ENCODE peak calls at places on chromosome 1, in eight cellular contexts. J is upper lobe of left lung, N is GM12892, M is prostate gland, W is tibial nerve, Y is H54, Z is breast epithelium, H is transverse colon. K is an unnamed sample.

GRCh38 chr1:114648503-114648902 is 21.3 kb downstream of the DENND2C start:
- DNase-seq in M (no peak), J (no peak), Z (no peak), N (no peak), W (no peak), Y (no peak), H (no peak), K (no peak)

GRCh38 chr1:200038645-200038986 is 11.1 kb downstream of the NR5A2 start:
- DNase-seq in J (peak; percentile 66), M (no peak), Z (no peak), N (no peak), H (peak; percentile 33), W (no peak), Y (no peak), K (no peak)

GRCh38 chr1:202122639-202123335 is at the start of gene GPR37L1:
- DNase-seq in J (peak; percentile 88), H (no peak), Z (no peak), Y (peak; percentile 90), M (no peak), W (peak; percentile 44), N (no peak), K (no peak)

GRCh38 chr1:64495878-64496277 is 25.9 kb downstream of the CACHD1 start:
- DNase-seq in H (no peak), N (no peak), M (no peak), J (no peak), Z (no peak), Y (no peak), W (no peak), K (no peak)

GRCh38 chr1:209157514-209158285 is 425.8 kb upstream of the CAMK1G start:
- DNase-seq in N (no peak), J (no peak), H (no peak), Z (no peak), M (no peak), Y (no peak), W (no peak), K (no peak)

GRCh38 chr1:88061106-88061829 is 622.8 kb upstream of the PKN2 start:
- DNase-seq in J (no peak), Y (peak; percentile 28), H (peak; percentile 58), W (peak; percentile 23), Z (peak; percentile 20), N (no peak), M (peak; percentile 70), K (peak; percentile 36)

GRCh38 chr1:66556161-66556611 is 22.2 kb downstream of the SGIP1 start:
- DNase-seq in M (no peak), N (no peak), Y (no peak), W (no peak), J (no peak), Z (no peak), H (no peak), K (no peak)

GRCh38 chr1:14339288-14339687 is 259.2 kb upstream of the KAZN start:
- DNase-seq in Z (no peak), N (no peak), M (no peak), W (no peak), J (no peak), Y (no peak), H (no peak), K (no peak)

GRCh38 chr1:114756949-114757454 is 782 bp downstream of the CSDE1 start:
- DNase-seq in W (peak; percentile 21), N (no peak), J (no peak), M (peak; percentile 13), Y (no peak), Z (no peak), H (peak; percentile 32), K (peak; percentile 70)

GRCh38 chr1:1910651-1911389 is 4.2 kb upstream of the CALML6 start:
- DNase-seq in J (peak; percentile 64), Y (no peak), M (no peak), H (peak; percentile 16), N (no peak), W (no peak), Z (no peak), K (no peak)

GRCh38 chr1:24526940-24527542 is 24.4 kb downstream of the RCAN3 start:
- DNase-seq in J (no peak), W (no peak), M (no peak), N (no peak), Y (no peak), Z (no peak), H (no peak), K (no peak)

GRCh38 chr1:77036560-77036959 is 169.3 kb downstream of the ST6GALNAC5 start:
- DNase-seq in J (no peak), W (no peak), Z (no peak), N (no peak), H (no peak), Y (no peak), M (no peak), K (peak; percentile 12)

GRCh38 chr1:87329756-87330200 is 1.1 kb downstream of the LMO4 start:
- DNase-seq in Z (no peak), Y (no peak), H (no peak), M (no peak), N (no peak), J (no peak), W (no peak), K (peak; percentile 79)

GRCh38 chr1:42737257-42737656 is 2.8 kb downstream of the CLDN19 start:
- DNase-seq in N (no peak), Z (peak; percentile 34), W (no peak), Y (no peak), H (peak; percentile 67), M (peak; percentile 85), J (no peak), K (no peak)

GRCh38 chr1:202589190-202589680 is 121.0 kb downstream of the SYT2 start:
- DNase-seq in W (peak; percentile 73), M (no peak), J (peak; percentile 26), Y (peak; percentile 87), H (peak; percentile 73), N (no peak), Z (peak; percentile 96), K (no peak)

GRCh38 chr1:151510957-151511635 is at the start of gene CGN:
- DNase-seq in H (peak; percentile 93), Z (peak; percentile 87), W (peak; percentile 48), N (peak; percentile 67), J (peak; percentile 96), Y (peak; percentile 92), M (peak; percentile 93), K (peak; percentile 82)

GRCh38 chr1:18890704-18891103 is 11.7 kb downstream of the ALDH4A1 start:
- DNase-seq in H (no peak), N (no peak), M (no peak), Z (no peak), W (no peak), J (peak; percentile 33), Y (no peak), K (no peak)

GRCh38 chr1:153534933-153535663 is 693 bp downstream of the S100A6 start:
- DNase-seq in Y (no peak), H (peak; percentile 72), Z (peak; percentile 73), N (no peak), J (no peak), M (peak; percentile 50), W (peak; percentile 69), K (peak; percentile 68)
- TF ChIP-seq POLR2A in Y (peak; percentile 67), H (peak; percentile 45), Z (no peak), N (no peak), J (no peak), M (peak; percentile 32), W (peak; percentile 60), K (no peak)

DNA sequence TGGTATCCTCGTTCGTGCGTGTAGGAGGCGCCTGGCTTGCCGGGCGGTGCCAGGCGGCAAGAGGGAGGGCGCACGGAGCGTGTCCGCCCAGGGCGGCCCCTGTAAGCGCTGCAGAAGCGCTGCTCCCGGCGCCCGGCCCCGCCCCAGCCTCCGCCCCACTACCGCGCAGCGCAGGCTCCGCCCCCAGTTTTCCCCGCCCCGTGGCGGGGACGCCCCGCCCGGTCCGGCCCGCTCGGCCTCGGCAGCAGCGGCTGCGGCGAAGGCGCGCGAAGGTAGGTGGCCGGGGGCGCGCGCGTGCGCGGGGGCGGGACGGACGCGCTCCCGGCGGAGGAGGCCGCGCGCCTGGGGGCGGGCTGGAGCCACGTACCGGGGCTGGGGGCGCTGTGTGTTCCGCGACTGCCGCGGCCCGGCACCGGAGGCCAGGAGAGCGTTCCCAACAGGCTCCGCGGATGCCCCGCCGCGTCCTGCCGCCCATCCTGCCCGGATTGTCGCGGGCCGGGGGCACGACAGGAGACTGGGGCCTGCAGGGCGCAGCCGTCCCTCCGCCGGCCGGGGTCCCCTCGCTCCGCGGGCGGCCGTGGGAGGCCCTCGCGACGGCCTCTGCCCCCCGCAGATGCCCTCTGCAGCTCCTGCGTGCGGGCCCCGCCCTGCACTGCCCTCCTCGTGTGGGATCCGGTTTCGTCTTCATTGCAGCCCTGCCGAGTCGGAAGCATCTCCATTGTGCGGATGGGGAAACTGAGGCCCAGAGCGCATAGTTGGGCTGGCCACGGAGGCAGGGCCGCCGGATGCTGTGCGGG is 7.7 kb upstream of the CROCC start:
- DNase-seq in N (peak; percentile 89), M (peak; percentile 96), J (peak; percentile 99), Z (peak; percentile 88), W (peak; percentile 90), H (peak; percentile 97), Y (peak; percentile 95), K (peak; percentile 93)
- TF ChIP-seq POLR2A in N (no peak), M (peak; percentile 62), J (no peak), Z (no peak), W (peak; percentile 83), H (peak; percentile 56), Y (peak; percentile 47), K (no peak)

GRCh38 chr1:6794164-6794563 is 8.9 kb downstream of the CAMTA1 start:
- DNase-seq in Z (no peak), W (no peak), M (no peak), N (no peak), H (no peak), J (no peak), Y (no peak), K (peak; percentile 54)

GRCh38 chr1:6799499-6799898 is 14.2 kb downstream of the CAMTA1 start:
- DNase-seq in W (no peak), Y (no peak), H (no peak), M (no peak), Z (no peak), N (no peak), J (no peak), K (no peak)

GRCh38 chr1:6796095-6796494 is 10.8 kb downstream of the CAMTA1 start:
- DNase-seq in J (no peak), Y (no peak), N (no peak), Z (no peak), H (no peak), W (no peak), M (no peak), K (no peak)

GRCh38 chr1:6795203-6795602 is 9.9 kb downstream of the CAMTA1 start:
- DNase-seq in H (no peak), J (no peak), Z (no peak), W (no peak), N (no peak), M (no peak), Y (no peak), K (no peak)

DNA sequence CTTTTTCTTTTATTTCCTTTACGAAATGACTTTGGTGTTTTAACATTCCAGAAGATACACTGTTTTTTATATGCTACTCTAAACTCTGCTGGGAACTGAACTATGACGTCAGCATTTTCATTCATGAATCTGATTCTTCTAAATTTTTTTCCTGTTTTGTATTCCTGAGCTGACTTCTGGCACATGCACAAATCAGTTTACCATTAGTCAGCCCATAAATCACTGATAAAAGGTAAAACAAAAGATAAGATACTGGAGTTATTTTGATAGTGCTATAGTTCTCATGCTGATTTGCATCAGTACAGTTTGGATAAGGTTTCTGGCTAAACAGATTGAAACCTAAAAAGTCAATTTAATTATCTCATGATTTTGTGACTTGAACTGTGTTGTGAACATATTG is 10.4 kb downstream of the CAMTA1 start:
- DNase-seq in Z (no peak), N (no peak), W (no peak), Y (no peak), J (no peak), M (no peak), H (no peak), K (no peak)
- TF ChIP-seq POLR2A in Z (no peak), N (no peak), W (no peak), Y (no peak), J (no peak), M (no peak), H (no peak), K (no peak)

GRCh38 chr1:155320661-155321576 is at the start of gene RUSC1:
- DNase-seq in W (peak; percentile 68), N (no peak), H (peak; percentile 87), M (peak; percentile 67), Y (no peak), J (peak; percentile 95), Z (peak; percentile 46), K (peak; percentile 82)
- TF ChIP-seq POLR2A in W (peak; percentile 64), N (peak; percentile 17), H (peak; percentile 57), M (peak; percentile 42), Y (peak; percentile 24), J (no peak), Z (no peak), K (peak; percentile 45)

K was measured in erythroblast.